ENCODE peak calls at places on chromosome 3, in seven cellular contexts. J is sigmoid colon, N is endothelial cell of umbilical vein, P is stomach, V is OCI-LY7, T is H1, S is lower leg skin. Z is an unnamed sample.

GRCh38 chr3:195806211-195806915 is 5.4 kb downstream of the MUC4 start:
- DNase-seq in V (peak), P (no peak), T (peak), J (peak), S (no peak), N (peak), Z (no peak)

GRCh38 chr3:107994954-107995715 is 95.7 kb downstream of the CD47 start:
- DNase-seq in N (no peak), J (no peak), T (no peak), V (no peak), S (peak), P (no peak), Z (no peak)

GRCh38 chr3:136818851-136819783 is at the start of gene SLC35G2:
- DNase-seq in V (peak), N (peak), T (no peak), P (peak), J (peak), S (peak), Z (peak)

GRCh38 chr3:110419571-110419970 is 652.0 kb upstream of the NECTIN3 start:
- DNase-seq in S (no peak), J (no peak), P (no peak), V (no peak), T (no peak), N (peak), Z (no peak)

GRCh38 chr3:11422291-11422690 is 150.1 kb downstream of the ATG7 start:
- DNase-seq in J (no peak), N (no peak), V (no peak), T (no peak), S (no peak), P (no peak), Z (no peak)

GRCh38 chr3:124810970-124811369 is 76.2 kb downstream of the ITGB5 start:
- DNase-seq in V (no peak), T (no peak), J (no peak), S (no peak), P (no peak), N (no peak), Z (no peak)

GRCh38 chr3:157311633-157312365 is 124.9 kb upstream of the PTX3 start:
- DNase-seq in T (no peak), V (no peak), J (no peak), N (peak), P (no peak), S (no peak), Z (no peak)

GRCh38 chr3:71905426-71905825 is 120.5 kb upstream of the PROK2 start:
- DNase-seq in J (no peak), S (no peak), P (no peak), V (peak), T (no peak), N (no peak), Z (no peak)

GRCh38 chr3:87607234-87607633 is 330.9 kb upstream of the POU1F1 start:
- DNase-seq in S (no peak), P (no peak), V (no peak), J (no peak), T (no peak), N (no peak), Z (no peak)

GRCh38 chr3:138367912-138368311 is 19.5 kb downstream of the MRAS start:
- DNase-seq in V (peak), T (no peak), N (no peak), J (peak), S (peak), P (no peak), Z (no peak)

GRCh38 chr3:27186013-27186412 is 183.2 kb downstream of the NEK10 start:
- DNase-seq in N (no peak), V (no peak), T (no peak), S (no peak), J (no peak), P (no peak), Z (no peak)

GRCh38 chr3:108017587-108017986 is 73.2 kb downstream of the CD47 start:
- DNase-seq in T (no peak), P (no peak), V (no peak), N (no peak), J (no peak), S (peak), Z (no peak)

GRCh38 chr3:175208316-175208715 is 349.2 kb downstream of the NAALADL2 start:
- DNase-seq in P (no peak), N (no peak), T (no peak), S (no peak), J (no peak), V (no peak), Z (no peak)

GRCh38 chr3:72319202-72320095 is 528.8 kb downstream of the SHQ1 start:
- DNase-seq in N (peak), P (no peak), S (no peak), V (no peak), T (no peak), J (no peak), Z (no peak)

GRCh38 chr3:144229973-144230372 is 258.4 kb downstream of the DIPK2A start:
- DNase-seq in J (no peak), V (no peak), T (no peak), N (no peak), S (no peak), P (no peak), Z (no peak)

GRCh38 chr3:97991278-97991652 is 19.0 kb upstream of the RIOX2 start:
- DNase-seq in S (no peak), J (no peak), V (no peak), N (no peak), P (no peak), T (no peak), Z (no peak)

GRCh38 chr3:22922317-22922716 is 280.8 kb upstream of the UBE2E2 start:
- DNase-seq in V (peak), P (no peak), T (no peak), S (no peak), J (no peak), N (peak), Z (no peak)

GRCh38 chr3:108590443-108590842 is 921 bp downstream of the DZIP3 start:
- DNase-seq in P (no peak), V (peak), S (no peak), T (no peak), J (no peak), N (peak), Z (no peak)

GRCh38 chr3:195897081-195897852 is 11.1 kb downstream of the TNK2 start:
- DNase-seq in T (no peak), P (no peak), S (no peak), V (no peak), J (peak), N (peak), Z (no peak)

DNA sequence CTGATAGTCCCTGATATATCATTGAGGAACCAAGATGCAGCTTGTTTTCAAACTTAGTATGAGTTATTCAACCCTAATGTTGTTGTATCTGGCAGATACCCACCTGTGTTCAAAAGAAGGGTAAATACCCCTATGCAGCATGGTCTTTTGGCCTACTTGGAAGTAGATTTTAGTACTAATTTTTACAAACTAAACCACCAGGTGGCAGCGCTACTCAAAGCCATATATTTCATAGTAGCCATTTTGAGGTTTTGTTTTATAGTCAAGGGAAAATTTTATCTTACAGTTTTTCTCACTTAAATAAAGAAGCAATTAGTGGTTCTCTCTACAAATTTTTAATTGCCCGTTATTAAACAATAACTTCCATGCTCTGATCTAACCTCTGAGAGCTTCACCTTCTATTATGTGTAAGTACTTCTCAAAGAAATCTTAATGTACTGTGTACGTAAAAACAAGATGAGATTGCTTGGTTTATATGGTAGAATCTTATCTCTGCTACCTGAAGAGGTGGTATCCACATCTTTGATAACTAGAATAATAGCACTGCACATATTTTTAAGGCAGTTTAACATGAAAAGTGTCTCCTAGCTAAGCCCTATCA is 31.5 kb upstream of the MLF1 start:
- DNase-seq in S (no peak), P (peak), N (peak), J (no peak), T (no peak), V (peak), Z (peak)
- TF ChIP-seq CTCF in S (no peak), P (peak), N (peak), J (peak), T (no peak), V (peak), Z (no peak)

GRCh38 chr3:60957541-60957940 is 293.7 kb downstream of the FHIT start:
- DNase-seq in N (no peak), V (no peak), S (no peak), T (no peak), J (no peak), P (no peak), Z (no peak)

GRCh38 chr3:60956729-60957128 is 294.5 kb downstream of the FHIT start:
- DNase-seq in J (no peak), T (no peak), S (no peak), V (no peak), N (no peak), P (no peak), Z (no peak)

GRCh38 chr3:60954049-60954448 is 297.2 kb downstream of the FHIT start:
- DNase-seq in N (peak), J (no peak), V (no peak), P (no peak), T (no peak), S (no peak), Z (no peak)

GRCh38 chr3:60955034-60955433 is 296.2 kb downstream of the FHIT start:
- DNase-seq in N (no peak), J (no peak), T (no peak), S (no peak), P (no peak), V (no peak), Z (no peak)

DNA sequence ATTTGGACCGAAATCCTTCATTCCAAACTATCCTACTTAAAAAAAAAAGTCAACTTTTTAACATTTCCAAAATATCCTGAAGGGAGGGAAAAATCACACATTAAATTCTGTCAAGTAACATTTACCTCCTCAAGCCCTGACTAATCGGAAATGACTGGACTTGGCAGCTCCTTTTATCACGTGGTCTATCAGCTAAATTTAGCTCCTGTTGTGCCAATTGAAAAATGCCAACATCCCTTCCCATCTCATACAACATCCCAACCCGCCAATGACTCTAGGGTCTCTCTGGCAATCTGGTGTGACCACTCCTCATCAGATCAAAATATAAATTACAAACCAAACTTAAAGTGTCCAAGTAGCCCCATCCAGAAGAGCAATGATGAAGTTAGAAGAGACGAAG is 297.8 kb downstream of the FHIT start:
- DNase-seq in J (no peak), S (no peak), V (no peak), P (no peak), N (peak), T (no peak), Z (no peak)
- TF ChIP-seq CTCF in J (no peak), S (no peak), V (no peak), P (no peak), N (no peak), T (no peak), Z (no peak)

GRCh38 chr3:151067158-151067557 is 18.3 kb upstream of the MED12L start:
- DNase-seq in S (no peak), J (no peak), T (no peak), P (no peak), N (no peak), V (peak), Z (no peak)
- TF ChIP-seq CTCF in S (no peak), J (no peak), T (no peak), P (no peak), N (peak), V (peak), Z (no peak)

DNA sequence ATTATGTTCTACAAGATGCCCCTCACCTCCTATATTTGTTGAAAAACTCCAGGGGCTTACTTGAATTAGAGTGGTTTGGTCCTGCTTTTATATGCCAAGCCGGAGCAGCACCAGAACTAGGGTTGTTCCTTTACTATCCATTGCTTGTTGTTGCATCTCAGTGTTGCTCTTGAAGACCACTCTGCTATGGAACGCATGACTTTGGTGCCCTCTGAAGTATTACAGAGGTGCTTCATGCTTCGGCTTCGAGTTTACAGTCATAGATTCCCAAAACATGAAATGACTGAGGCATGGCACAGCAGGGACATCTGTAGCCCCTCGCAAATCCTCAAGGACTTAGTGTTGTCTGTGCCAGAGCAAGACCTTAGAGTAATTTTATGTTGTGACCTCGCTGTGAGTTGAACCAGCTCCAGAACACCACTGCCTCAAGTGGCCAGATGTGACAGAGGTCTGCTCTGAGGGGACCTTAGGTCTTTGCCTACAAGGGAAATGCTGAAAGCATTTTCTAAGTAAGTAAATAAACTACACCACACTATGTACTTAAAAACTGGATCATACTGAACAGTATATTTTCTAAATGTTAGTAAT is 67.2 kb upstream of the SIAH2 start:
- DNase-seq in V (peak), N (no peak), T (no peak), S (no peak), J (no peak), P (no peak), Z (no peak)
- TF ChIP-seq CTCF in V (peak), N (peak), T (peak), S (no peak), J (no peak), P (no peak), Z (no peak)

GRCh38 chr3:171907761-171908160 is 64.6 kb downstream of the TMEM212 start:
- DNase-seq in J (no peak), S (no peak), N (no peak), P (no peak), T (no peak), V (no peak), Z (no peak)

GRCh38 chr3:171901615-171902312 is 58.6 kb downstream of the TMEM212 start:
- DNase-seq in N (no peak), P (no peak), S (no peak), T (no peak), J (no peak), V (no peak), Z (no peak)

GRCh38 chr3:171908731-171909130 is 65.6 kb downstream of the TMEM212 start:
- DNase-seq in N (no peak), V (no peak), T (no peak), P (no peak), J (no peak), S (no peak), Z (no peak)

GRCh38 chr3:171904829-171905228 is 61.7 kb downstream of the TMEM212 start:
- DNase-seq in T (no peak), N (peak), J (no peak), S (no peak), P (no peak), V (no peak), Z (no peak)

DNA sequence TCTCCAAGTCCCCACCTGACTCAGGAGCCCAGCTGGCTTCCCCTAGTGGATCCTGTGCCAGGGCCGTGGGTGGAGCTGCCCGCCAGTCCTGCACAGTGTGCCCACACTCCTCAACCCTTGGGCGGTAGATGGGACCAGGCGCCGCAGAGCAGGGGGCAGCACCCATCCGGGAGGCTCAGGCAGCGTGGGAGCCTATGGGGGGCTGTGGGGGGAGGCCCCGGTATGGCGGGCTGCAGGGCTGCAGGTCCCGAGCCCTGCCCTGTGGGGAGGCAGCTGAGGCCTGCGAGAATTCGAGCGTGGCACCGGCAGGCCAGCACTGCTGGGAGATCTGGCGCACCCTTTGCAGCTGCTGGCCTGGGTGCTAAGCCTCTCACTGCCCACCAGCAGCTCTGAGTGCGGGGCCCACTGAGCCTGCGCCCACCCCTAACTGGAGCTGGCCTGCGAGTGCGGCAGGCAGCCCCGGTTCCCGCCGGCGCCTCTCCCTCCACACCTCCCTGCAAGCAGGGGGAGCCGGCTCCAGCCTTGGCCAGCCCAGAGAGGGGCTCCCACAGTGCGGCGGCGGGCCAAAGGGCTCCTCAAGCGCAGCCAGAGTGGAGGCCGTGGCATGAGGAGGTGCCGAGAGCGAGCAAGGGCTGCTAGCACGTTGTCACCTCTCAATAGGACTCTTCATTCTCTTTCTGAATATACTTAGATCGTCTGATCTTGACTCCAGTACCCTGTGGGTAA is 64.0 kb downstream of the TMEM212 start:
- DNase-seq in P (no peak), N (no peak), J (no peak), V (no peak), T (no peak), S (no peak), Z (no peak)
- TF ChIP-seq CTCF in P (no peak), N (no peak), J (no peak), V (no peak), T (no peak), S (no peak), Z (no peak)

GRCh38 chr3:126661532-126661931 is 6.6 kb upstream of the TXNRD3 start:
- DNase-seq in V (no peak), J (no peak), N (no peak), P (no peak), S (no peak), T (no peak), Z (no peak)

GRCh38 chr3:126658584-126658983 is 3.7 kb upstream of the TXNRD3 start:
- DNase-seq in T (no peak), P (no peak), J (peak), N (no peak), V (no peak), S (no peak), Z (no peak)

GRCh38 chr3:126661965-126662364 is 7.0 kb upstream of the TXNRD3 start:
- DNase-seq in P (no peak), J (peak), V (no peak), S (no peak), T (no peak), N (no peak), Z (no peak)

GRCh38 chr3:126657901-126658300 is 3.0 kb upstream of the TXNRD3 start:
- DNase-seq in J (peak), V (no peak), P (no peak), S (no peak), N (no peak), T (no peak), Z (no peak)

DNA sequence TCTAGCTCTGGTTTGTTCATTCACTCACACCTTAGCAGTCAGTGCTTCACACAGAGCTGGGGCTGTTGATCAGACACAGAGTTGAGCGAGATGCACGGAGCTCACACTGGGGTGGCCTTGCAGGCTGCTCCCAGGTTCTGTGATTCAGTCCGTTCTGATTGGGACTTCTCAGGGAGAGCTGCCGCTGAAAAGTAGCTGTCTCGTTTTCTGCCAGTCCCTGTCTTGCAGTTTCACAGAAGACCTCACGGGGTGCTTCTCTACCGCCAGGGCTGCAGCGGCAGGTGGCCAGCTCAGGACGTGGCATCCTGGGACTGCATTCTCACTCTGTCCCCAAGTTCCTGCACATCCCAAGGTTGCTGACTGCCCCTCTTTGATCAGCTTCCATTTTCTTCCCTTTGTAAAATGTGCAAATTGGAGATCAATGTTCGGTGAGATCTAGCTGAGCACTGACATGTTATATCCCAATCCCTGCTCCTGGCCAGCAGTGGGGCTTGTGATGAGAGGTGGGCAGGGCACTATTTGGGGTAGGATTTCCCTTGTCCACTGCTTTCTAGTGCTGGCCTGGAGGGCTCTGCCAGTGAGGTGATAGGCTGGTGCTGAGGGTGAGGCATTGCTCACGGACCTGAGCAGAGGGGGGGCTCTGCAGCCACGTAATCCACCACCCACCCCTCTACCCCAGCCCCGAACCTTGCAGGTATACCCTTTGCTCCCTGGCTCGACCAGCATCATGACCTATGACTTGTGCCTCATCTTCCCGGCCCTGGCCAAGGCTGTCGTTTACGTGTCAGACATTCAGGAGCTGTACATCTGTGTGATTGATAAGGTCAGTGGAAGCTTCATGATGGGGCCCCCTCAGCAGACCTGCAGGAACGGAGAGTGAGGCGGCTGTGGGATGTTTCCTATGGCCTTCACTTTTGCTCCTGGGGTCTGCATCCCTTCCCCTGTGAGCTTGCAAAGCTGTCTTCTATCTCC is 5.3 kb upstream of the TXNRD3 start:
- DNase-seq in T (no peak), V (no peak), P (no peak), S (no peak), N (no peak), J (peak), Z (no peak)
- TF ChIP-seq CTCF in T (peak), V (peak), P (no peak), S (no peak), N (peak), J (no peak), Z (no peak)